ENCODE peak calls at places on chromosome 14, in five cellular contexts. L is IMR-90, Z is tibial artery, V is left ventricle myocardium inferior, S is lung. M is an unnamed sample. For H3K4me1, the result is how much of the 10 kb centered on the place peaks cover.

GRCh38 chr14:69685716-69686115 is 74.3 kb downstream of the SUSD6 start:
- DNase-seq in L (peak), Z (peak), V (peak), S (peak), M (peak)

GRCh38 chr14:55240526-55241178 is 30.6 kb upstream of the FBXO34 start:
- DNase-seq in L (peak), Z (no peak), V (no peak), S (no peak), M (no peak)

GRCh38 chr14:24058260-24058950 is 6.6 kb downstream of the CARMIL3 start:
- DNase-seq in L (peak), Z (peak), V (peak), S (peak), M (peak)

GRCh38 chr14:100891051-100891450 is 12.5 kb downstream of the RTL1 start:
- DNase-seq in L (no peak), Z (peak), V (peak), S (no peak), M (peak)

GRCh38 chr14:53411110-53411509 is 258.0 kb upstream of the DDHD1 start:
- DNase-seq in L (peak), Z (no peak), V (no peak), S (no peak), M (no peak)

GRCh38 chr14:54488318-54488645 is 498 bp downstream of the GMFB start:
- DNase-seq in L (no peak), Z (no peak), V (no peak), S (no peak), M (no peak)

GRCh38 chr14:100308112-100308792 is 2.0 kb upstream of the SLC25A29 start:
- DNase-seq in L (no peak), Z (no peak), V (no peak), S (no peak), M (no peak)

GRCh38 chr14:55754471-55754870 is 174.5 kb downstream of the KTN1 start:
- DNase-seq in L (no peak), Z (no peak), V (no peak), S (no peak), M (no peak)

GRCh38 chr14:69423279-69423678 is 24.8 kb downstream of the SLC39A9 start:
- DNase-seq in L (peak), Z (no peak), V (no peak), S (no peak), M (no peak)

GRCh38 chr14:104678346-104678745 is 11.1 kb upstream of the INF2 start:
- DNase-seq in L (peak), Z (peak), V (peak), S (no peak), M (peak)

GRCh38 chr14:96225745-96226151 is 21.1 kb downstream of the BDKRB2 start:
- DNase-seq in L (peak), Z (no peak), V (peak), S (no peak), M (no peak)

GRCh38 chr14:68794856-68795601 is 2.2 kb upstream of the ZFP36L1 start:
- DNase-seq in L (peak), Z (peak), V (no peak), S (peak), M (peak)

GRCh38 chr14:21350539-21350938 is 33.3 kb downstream of the SUPT16H start:
- DNase-seq in L (no peak), Z (no peak), V (no peak), S (no peak), M (no peak)

GRCh38 chr14:90569606-90570462 is 173.0 kb downstream of the CALM1 start:
- DNase-seq in L (no peak), Z (no peak), V (no peak), S (no peak), M (no peak)

GRCh38 chr14:89600950-89601826 is 184.2 kb upstream of the FOXN3 start:
- DNase-seq in L (no peak), Z (no peak), V (no peak), S (no peak), M (no peak)

GRCh38 chr14:81309511-81309910 is 88.8 kb upstream of the GTF2A1 start:
- DNase-seq in L (no peak), Z (no peak), V (no peak), S (no peak), M (no peak)

GRCh38 chr14:61296151-61296550 is 15.0 kb upstream of the TMEM30B start:
- DNase-seq in L (no peak), Z (no peak), V (no peak), S (no peak), M (no peak)

GRCh38 chr14:79161576-79161975 is 991.4 kb downstream of the NRXN3 start:
- DNase-seq in L (peak), Z (no peak), V (no peak), S (no peak), M (no peak)

GRCh38 chr14:99715266-99716000 is 31.3 kb downstream of the CYP46A1 start:
- DNase-seq in L (no peak), Z (no peak), V (no peak), S (no peak), M (no peak)

GRCh38 chr14:21069388-21070082 is 569 bp upstream of the ARHGEF40 start:
- DNase-seq in L (peak), Z (no peak), V (peak), S (no peak), M (no peak)

GRCh38 chr14:101186544-101186943 is 283.0 kb upstream of the RTL1 start:
- DNase-seq in L (no peak), Z (no peak), V (no peak), S (peak), M (no peak)

GRCh38 chr14:65745396-65746190 is 333.1 kb downstream of the FUT8 start:
- DNase-seq in L (no peak), Z (no peak), V (no peak), S (no peak), M (no peak)

GRCh38 chr14:38079268-38079667 is 128.4 kb upstream of the SSTR1 start:
- DNase-seq in L (peak), Z (no peak), V (no peak), S (no peak), M (no peak)

GRCh38 chr14:38080696-38081095 is 127.0 kb upstream of the SSTR1 start:
- DNase-seq in L (no peak), Z (no peak), V (no peak), S (no peak), M (no peak)

GRCh38 chr14:38074754-38075153 is 132.9 kb upstream of the SSTR1 start:
- DNase-seq in L (no peak), Z (no peak), V (no peak), S (no peak), M (no peak)

GRCh38 chr14:38079886-38080285 is 127.8 kb upstream of the SSTR1 start:
- DNase-seq in L (no peak), Z (no peak), V (no peak), S (no peak), M (no peak)

DNA sequence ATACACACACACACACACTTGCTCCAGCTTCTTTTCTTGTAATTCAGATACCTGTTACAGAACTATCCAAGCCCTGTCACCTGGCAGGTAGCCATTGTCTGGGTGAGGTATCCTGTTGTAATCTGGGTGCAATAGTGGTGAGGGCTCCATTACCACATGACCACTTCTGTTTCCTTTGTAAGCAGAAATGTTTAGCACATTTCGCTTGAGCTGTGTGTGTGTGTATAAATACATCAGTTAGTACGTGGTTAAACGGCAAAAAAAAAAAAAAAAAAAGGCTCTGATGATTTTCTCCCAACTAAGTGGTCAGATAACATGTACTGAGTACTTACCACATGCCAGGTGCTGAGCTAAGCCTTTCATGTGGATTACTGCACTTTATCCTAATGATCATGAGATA is 129.3 kb upstream of the SSTR1 start:
- DNase-seq in L (no peak), Z (no peak), V (no peak), S (peak), M (no peak)
- H3K4me1 ChIP-seq in L (under half), Z (under half), V (under half), S (under half), M (under half)

GRCh38 chr14:92988786-92989755 is 66.1 kb downstream of the CHGA start:
- DNase-seq in L (no peak), Z (no peak), V (no peak), S (no peak), M (no peak)
- H3K4me1 ChIP-seq in L (under half), Z (under half), V (half or more), S (under half), M (under half)

GRCh38 chr14:59337151-59337611 is 128.0 kb downstream of the GPR135 start:
- DNase-seq in L (no peak), Z (peak), V (peak), S (peak), M (peak)
- H3K4me1 ChIP-seq in L (under half), Z (under half), V (half or more), S (under half), M (half or more)

DNA sequence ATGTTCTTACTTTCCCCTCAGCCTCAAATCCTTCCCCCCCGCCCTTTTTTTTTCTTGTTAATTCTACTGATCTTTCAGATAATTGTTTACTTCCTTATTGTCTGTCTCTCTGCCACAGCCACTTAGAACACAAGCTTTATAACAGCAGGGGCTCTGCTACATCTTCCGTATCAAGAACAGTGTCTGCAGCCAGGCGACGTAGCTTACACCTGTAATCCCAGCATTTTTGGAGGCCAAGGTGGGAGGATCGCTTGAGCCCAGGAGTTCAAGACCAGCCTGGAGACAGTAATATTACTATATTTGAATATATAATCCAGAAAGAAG is 5.4 kb downstream of the SOS2 start:
- DNase-seq in L (no peak), Z (no peak), V (no peak), S (no peak), M (no peak)
- H3K4me1 ChIP-seq in L (under half), Z (under half), V (half or more), S (under half), M (half or more)

DNA sequence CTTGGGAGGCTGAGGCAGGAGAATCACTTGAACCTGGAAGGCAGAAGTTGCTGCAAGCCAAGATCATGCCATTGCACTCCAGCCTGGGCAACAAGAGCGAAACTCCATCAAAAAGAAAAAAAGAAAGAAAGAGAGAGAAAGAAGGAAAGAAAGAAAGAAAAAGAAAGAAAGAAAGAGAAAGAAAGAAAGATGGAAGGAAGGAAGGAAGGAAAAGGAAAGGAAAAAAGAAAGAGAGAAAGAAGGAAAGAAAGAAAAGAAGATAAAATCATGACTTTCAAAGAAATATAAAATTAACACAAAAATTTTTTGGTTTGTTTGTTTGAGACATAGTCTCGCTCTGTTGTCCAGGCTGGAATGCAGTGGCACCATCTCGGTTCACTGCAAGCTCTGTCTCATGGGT is 22.2 kb upstream of the DAAM1 start:
- DNase-seq in L (no peak), Z (no peak), V (no peak), S (no peak), M (no peak)
- H3K4me1 ChIP-seq in L (under half), Z (under half), V (under half), S (under half), M (under half)

DNA sequence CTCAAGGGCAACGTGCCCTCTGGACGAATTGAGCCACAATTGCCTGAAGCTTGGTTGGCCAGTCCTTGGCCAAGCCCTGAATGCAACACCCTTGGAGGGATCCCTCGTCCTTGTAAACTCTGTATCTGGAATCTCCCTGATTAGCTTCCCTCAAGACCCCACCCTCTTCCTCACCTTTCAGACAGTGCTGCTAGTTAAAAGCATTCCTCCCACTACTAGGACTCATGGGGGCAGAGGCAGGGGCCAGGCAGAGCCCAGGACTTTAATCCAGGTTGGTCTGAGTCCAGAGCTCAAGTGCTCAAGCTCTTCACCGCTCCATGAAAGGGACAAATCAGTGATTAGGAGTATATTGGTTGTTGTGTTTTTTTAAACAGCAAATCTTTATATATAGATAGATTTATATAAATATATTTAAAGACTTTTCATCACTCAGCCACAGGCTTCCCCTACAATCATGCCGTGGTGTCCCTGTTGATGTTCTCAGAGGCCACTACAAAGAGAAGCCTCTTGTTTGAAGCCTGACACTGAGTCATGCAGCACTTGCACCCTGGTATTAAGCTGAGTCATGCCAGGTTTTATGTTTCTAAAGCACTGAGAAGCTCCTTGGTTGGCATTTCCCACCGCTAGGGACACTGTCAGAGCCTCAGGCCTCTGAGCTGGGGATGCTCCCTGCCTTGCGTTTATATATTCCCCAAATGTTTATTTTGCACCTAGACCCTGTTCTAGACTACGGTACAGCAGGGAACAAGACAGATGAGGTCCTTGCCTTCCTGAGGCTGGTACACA is 53.8 kb upstream of the GSC start:
- DNase-seq in L (no peak), Z (no peak), V (no peak), S (no peak), M (no peak)
- H3K4me1 ChIP-seq in L (under half), Z (under half), V (under half), S (under half), M (under half)

GRCh38 chr14:94163806-94164205 is 10.3 kb upstream of the PPP4R4 start:
- DNase-seq in L (no peak), Z (no peak), V (no peak), S (no peak), M (no peak)
- H3K4me1 ChIP-seq in L (under half), Z (under half), V (under half), S (under half), M (under half)

M was measured in sigmoid colon.